ENCODE peak calls at places on chromosomes 16 and 17, in ten cellular contexts. T is activated CD8-positive, alpha-beta T cell treated with anti-CD3 and anti-CD28 coated beads for 36 hours; R is CD4-positive, CD25-positive, alpha-beta regulatory T cell; V is dermis blood vessel endothelial cell; U is T-helper 1 cell; B is Right ventricle myocardium superior; A is stimulated activated CD4-positive, alpha-beta T cell treated with anti-CD3 and anti-CD28 coated beads, Interleukin-1b, Interleukin-23, amount 100 ng/mL, for 1 hour; D is HCEC 1CT; K is DMS 273 treated with DMSO at 0.1 percent for 48 hours; Z is effector CD4-positive, alpha-beta T cell. H is an unnamed sample.

GRCh38 chr17:12077773-12078172 is 57.1 kb downstream of the MAP2K4 start:
- DNase-seq in T (no peak), R (no peak), V (no peak), U (no peak), B (no peak), A (no peak), D (no peak), K (no peak), Z (no peak), H (no peak)

GRCh38 chr17:41863074-41863843 is 2.0 kb downstream of the KLHL11 start:
- DNase-seq in T (peak; percentile 70), R (peak; percentile 72), V (no peak), U (no peak), B (no peak), A (no peak), D (no peak), K (no peak), Z (no peak), H (no peak)

GRCh38 chr16:80824623-80825364 is 20.4 kb upstream of the CDYL2 start:
- DNase-seq in T (peak; percentile 68), R (peak; percentile 79), V (peak; percentile 89), U (peak; percentile 22), B (no peak), A (no peak), D (peak; percentile 43), K (peak; percentile 2), Z (no peak), H (no peak)

GRCh38 chr16:30602595-30603277 is 7.5 kb downstream of the ZNF689 start:
- DNase-seq in T (no peak), R (no peak), V (no peak), U (no peak), B (no peak), A (no peak), D (peak; percentile 70), K (no peak), Z (no peak), H (no peak)

GRCh38 chr16:16076400-16076901 is 127.0 kb downstream of the ABCC1 start:
- DNase-seq in T (no peak), R (no peak), V (no peak), U (no peak), B (no peak), A (no peak), D (no peak), K (no peak), Z (no peak), H (no peak)

GRCh38 chr17:19346351-19347255 is 15.9 kb downstream of the B9D1 start:
- DNase-seq in T (no peak), R (no peak), V (peak; percentile 75), U (no peak), B (peak; percentile 83), A (no peak), D (peak; percentile 68), K (no peak), Z (no peak), H (no peak)

GRCh38 chr16:56450275-56450889 is 750 bp downstream of the NUDT21 start:
- DNase-seq in T (no peak), R (peak; percentile 25), V (peak; percentile 20), U (no peak), B (no peak), A (no peak), D (no peak), K (no peak), Z (no peak), H (no peak)

GRCh38 chr17:47212458-47212857 is 3.3 kb downstream of the MYL4 start:
- DNase-seq in T (no peak), R (no peak), V (no peak), U (no peak), B (no peak), A (no peak), D (no peak), K (no peak), Z (no peak), H (no peak)

H was measured in T-helper 17 cell.